ENCODE peak calls at places on chromosome 19, in six cellular contexts. W, E, O, C, Y and G are unnamed samples.

GRCh38 chr19:37506387-37507166 is at the start of gene ZNF793:
- DNase-seq in W (no peak), E (peak; percentile 45), O (peak; percentile 95), C (peak; percentile 71), Y (peak; percentile 61), G (no peak)

GRCh38 chr19:6733338-6734095 is 3.9 kb downstream of the GPR108 start:
- DNase-seq in W (no peak), E (no peak), O (no peak), C (no peak), Y (no peak), G (no peak)

GRCh38 chr19:3618144-3618810 is 8.3 kb downstream of the CACTIN start:
- DNase-seq in W (no peak), E (no peak), O (peak; percentile 65), C (peak; percentile 32), Y (peak; percentile 57), G (no peak)

GRCh38 chr19:50512112-50512998 is 1.4 kb downstream of the ASPDH start:
- DNase-seq in W (no peak), E (no peak), O (no peak), C (no peak), Y (no peak), G (no peak)

GRCh38 chr19:48481191-48481500 is 12.0 kb downstream of the CYTH2 start:
- DNase-seq in W (no peak), E (no peak), O (peak; percentile 71), C (no peak), Y (peak; percentile 64), G (no peak)

GRCh38 chr19:58204566-58204965 is 21.7 kb downstream of the ZNF274 start:
- DNase-seq in W (no peak), E (no peak), O (no peak), C (no peak), Y (no peak), G (no peak)

GRCh38 chr19:44303976-44304568 is 753 bp downstream of the ZNF235 start:
- DNase-seq in W (no peak), E (no peak), O (peak; percentile 57), C (no peak), Y (peak; percentile 45), G (no peak)

GRCh38 chr19:42497492-42498226 is 30.6 kb downstream of the CEACAM1 start:
- DNase-seq in W (no peak), E (no peak), O (no peak), C (no peak), Y (no peak), G (no peak)

GRCh38 chr19:11426656-11427055 is 7.5 kb upstream of the RGL3 start:
- DNase-seq in W (no peak), E (no peak), O (no peak), C (no peak), Y (no peak), G (no peak)

GRCh38 chr19:17333611-17334413 is 843 bp downstream of the ANO8 start:
- DNase-seq in W (peak; percentile 89), E (no peak), O (peak; percentile 82), C (peak; percentile 37), Y (peak; percentile 81), G (no peak)

GRCh38 chr19:33225458-33225925 is at the start of gene SLC7A10:
- DNase-seq in W (no peak), E (no peak), O (peak; percentile 37), C (no peak), Y (no peak), G (no peak)

GRCh38 chr19:33143897-33144405 is 12.0 kb downstream of the WDR88 start:
- DNase-seq in W (peak; percentile 91), E (no peak), O (peak; percentile 75), C (peak; percentile 50), Y (peak; percentile 38), G (no peak)

GRCh38 chr19:55300821-55301458 is 17.1 kb downstream of the BRSK1 start:
- DNase-seq in W (no peak), E (no peak), O (no peak), C (no peak), Y (no peak), G (no peak)

GRCh38 chr19:5022066-5022860 is 53.4 kb downstream of the KDM4B start:
- DNase-seq in W (no peak), E (no peak), O (no peak), C (no peak), Y (no peak), G (no peak)

GRCh38 chr19:57241181-57241580 is 749 bp downstream of the ZNF805 start:
- DNase-seq in W (no peak), E (no peak), O (peak; percentile 40), C (peak; percentile 2), Y (peak; percentile 36), G (no peak)

GRCh38 chr19:1811942-1812425 is at the start of gene ATP8B3:
- DNase-seq in W (no peak), E (no peak), O (no peak), C (no peak), Y (no peak), G (no peak)

GRCh38 chr19:16627194-16627927 is 643 bp downstream of the MED26 start:
- DNase-seq in W (no peak), E (no peak), O (peak; percentile 29), C (peak; percentile 13), Y (peak; percentile 14), G (no peak)

GRCh38 chr19:11397089-11397610 is 13.0 kb upstream of the EPOR start:
- DNase-seq in W (no peak), E (no peak), O (no peak), C (no peak), Y (no peak), G (no peak)

GRCh38 chr19:14366529-14366928 is 14.7 kb upstream of the ADGRE5 start:
- DNase-seq in W (no peak), E (peak; percentile 40), O (peak; percentile 69), C (peak; percentile 88), Y (peak; percentile 30), G (no peak)

GRCh38 chr19:17579523-17580244 is 24.2 kb downstream of the COLGALT1 start:
- DNase-seq in W (no peak), E (no peak), O (peak; percentile 52), C (no peak), Y (peak; percentile 40), G (no peak)

GRCh38 chr19:34316741-34317241 is 48.2 kb upstream of the GPI start:
- DNase-seq in W (no peak), E (no peak), O (no peak), C (no peak), Y (no peak), G (no peak)

GRCh38 chr19:46602392-46603194 is 1.5 kb downstream of the CALM3 start:
- DNase-seq in W (peak; percentile 80), E (no peak), O (no peak), C (no peak), Y (no peak), G (no peak)

GRCh38 chr19:1911098-1911497 is 5.9 kb downstream of the ADAT3 start:
- DNase-seq in W (no peak), E (no peak), O (no peak), C (no peak), Y (no peak), G (no peak)

GRCh38 chr19:29724102-29724641 is 9.1 kb upstream of the C19orf12 start:
- DNase-seq in W (no peak), E (no peak), O (peak; percentile 50), C (no peak), Y (no peak), G (no peak)

GRCh38 chr19:29111581-29111980 is 101.4 kb downstream of the UQCRFS1 start:
- DNase-seq in W (no peak), E (no peak), O (no peak), C (no peak), Y (no peak), G (no peak)

GRCh38 chr19:48421548-48421947 is 24.2 kb upstream of the GRWD1 start:
- DNase-seq in W (no peak), E (no peak), O (no peak), C (no peak), Y (no peak), G (no peak)

GRCh38 chr19:18060472-18060871 is 26.3 kb downstream of the IL12RB1 start:
- DNase-seq in W (no peak), E (no peak), O (no peak), C (no peak), Y (no peak), G (no peak)

GRCh38 chr19:4714016-4714415 is 9.6 kb downstream of the DPP9 start:
- DNase-seq in W (no peak), E (no peak), O (peak; percentile 0), C (no peak), Y (no peak), G (no peak)

GRCh38 chr19:51127755-51128154 is 3.0 kb downstream of the SIGLEC9 start:
- DNase-seq in W (no peak), E (no peak), O (no peak), C (no peak), Y (peak; percentile 33), G (no peak)

GRCh38 chr19:19552811-19553210 is 14.7 kb downstream of the CILP2 start:
- DNase-seq in W (no peak), E (no peak), O (peak; percentile 74), C (no peak), Y (peak; percentile 36), G (no peak)

GRCh38 chr19:19597809-19598306 is 20.6 kb downstream of the PBX4 start:
- DNase-seq in W (no peak), E (no peak), O (no peak), C (peak; percentile 25), Y (no peak), G (no peak)